ENCODE peak calls at places on chromosomes 2 and 18, in nine cellular contexts. D, U, H, F, A, O, M, P and Y are unnamed samples.

GRCh38 chr18:44733754-44734465 is 53.2 kb downstream of the SETBP1 start:
- DNase-seq in D (no peak), U (no peak), H (no peak), F (no peak), A (no peak), O (no peak), M (no peak), P (no peak), Y (no peak)

GRCh38 chr2:209321076-209321475 is 102.8 kb upstream of the MAP2 start:
- DNase-seq in D (peak), U (no peak), H (peak), F (no peak), A (no peak), O (no peak), M (no peak), P (no peak), Y (no peak)

GRCh38 chr18:77899972-77900754 is 650.5 kb downstream of the GALR1 start:
- DNase-seq in D (peak), U (peak), H (no peak), F (peak), A (peak), O (no peak), M (peak), P (peak), Y (peak)

GRCh38 chr18:55982992-55983391 is 395.0 kb upstream of the TCF4 start:
- DNase-seq in D (no peak), U (no peak), H (peak), F (no peak), A (no peak), O (no peak), M (no peak), P (no peak), Y (no peak)

GRCh38 chr2:63888490-63889402 is 47.0 kb downstream of the UGP2 start:
- DNase-seq in D (no peak), U (peak), H (peak), F (peak), A (peak), O (peak), M (peak), P (peak), Y (peak)

GRCh38 chr18:35682282-35682867 is 100.8 kb downstream of the GALNT1 start:
- DNase-seq in D (no peak), U (no peak), H (no peak), F (no peak), A (no peak), O (no peak), M (no peak), P (no peak), Y (no peak)

GRCh38 chr18:3323900-3324299 is 62.0 kb downstream of the MYL12B start:
- DNase-seq in D (no peak), U (peak), H (no peak), F (no peak), A (no peak), O (no peak), M (no peak), P (no peak), Y (no peak)

GRCh38 chr18:79503406-79503805 is 107.7 kb downstream of the NFATC1 start:
- DNase-seq in D (no peak), U (no peak), H (no peak), F (no peak), A (no peak), O (no peak), M (no peak), P (peak), Y (peak)

GRCh38 chr2:239882335-239882734 is 142.8 kb downstream of the NDUFA10 start:
- DNase-seq in D (no peak), U (peak), H (no peak), F (peak), A (peak), O (peak), M (no peak), P (peak), Y (peak)

GRCh38 chr2:238441262-238442114 is 14.8 kb downstream of the ASB1 start:
- DNase-seq in D (no peak), U (no peak), H (no peak), F (no peak), A (no peak), O (no peak), M (no peak), P (no peak), Y (no peak)

GRCh38 chr18:76252880-76253279 is 242.2 kb downstream of the ZNF516 start:
- DNase-seq in D (no peak), U (no peak), H (no peak), F (no peak), A (no peak), O (no peak), M (no peak), P (no peak), Y (no peak)

GRCh38 chr18:56269958-56270357 is 368.4 kb downstream of the TXNL1 start:
- DNase-seq in D (no peak), U (no peak), H (no peak), F (no peak), A (no peak), O (no peak), M (no peak), P (no peak), Y (no peak)

GRCh38 chr2:37388074-37388473 is 43.6 kb downstream of the QPCT start:
- DNase-seq in D (peak), U (no peak), H (peak), F (no peak), A (no peak), O (no peak), M (no peak), P (no peak), Y (no peak)

GRCh38 chr18:23710068-23710527 is 20.8 kb downstream of the LAMA3 start:
- DNase-seq in D (no peak), U (no peak), H (no peak), F (peak), A (no peak), O (no peak), M (no peak), P (no peak), Y (no peak)

GRCh38 chr2:157800838-157801495 is 75.2 kb downstream of the ACVR1 start:
- DNase-seq in D (no peak), U (no peak), H (no peak), F (no peak), A (no peak), O (no peak), M (no peak), P (no peak), Y (no peak)

GRCh38 chr2:28378679-28379392 is 13.8 kb upstream of the FOSL2 start:
- DNase-seq in D (no peak), U (no peak), H (no peak), F (no peak), A (no peak), O (no peak), M (no peak), P (peak), Y (no peak)

GRCh38 chr18:9325716-9326115 is 8.9 kb upstream of the TWSG1 start:
- DNase-seq in D (no peak), U (no peak), H (no peak), F (no peak), A (no peak), O (no peak), M (no peak), P (no peak), Y (no peak)

GRCh38 chr2:80288576-80288975 is 16.0 kb downstream of the LRRTM1 start:
- DNase-seq in D (no peak), U (no peak), H (peak), F (no peak), A (no peak), O (no peak), M (peak), P (peak), Y (no peak)

GRCh38 chr2:158690823-158691222 is 104.3 kb upstream of the DAPL1 start:
- DNase-seq in D (no peak), U (no peak), H (no peak), F (no peak), A (no peak), O (no peak), M (no peak), P (no peak), Y (no peak)

GRCh38 chr2:236343400-236344161 is 79.4 kb upstream of the ASB18 start:
- DNase-seq in D (peak), U (peak), H (peak), F (peak), A (peak), O (peak), M (peak), P (peak), Y (peak)

GRCh38 chr2:231926180-231926741 is at the start of gene NPPC:
- DNase-seq in D (no peak), U (peak), H (peak), F (peak), A (peak), O (peak), M (peak), P (peak), Y (no peak)

GRCh38 chr2:54629390-54629789 is 94.1 kb upstream of the EML6 start:
- DNase-seq in D (no peak), U (no peak), H (no peak), F (no peak), A (no peak), O (no peak), M (no peak), P (no peak), Y (peak)

GRCh38 chr18:29164020-29164706 is 987.2 kb upstream of the CDH2 start:
- DNase-seq in D (peak), U (no peak), H (peak), F (no peak), A (no peak), O (no peak), M (no peak), P (no peak), Y (no peak)

GRCh38 chr2:23301151-23301550 is 83.8 kb upstream of the KLHL29 start:
- DNase-seq in D (no peak), U (no peak), H (peak), F (no peak), A (no peak), O (no peak), M (no peak), P (no peak), Y (no peak)

GRCh38 chr2:37869756-37870155 is 55.3 kb upstream of the RMDN2 start:
- DNase-seq in D (no peak), U (no peak), H (peak), F (no peak), A (no peak), O (no peak), M (no peak), P (no peak), Y (no peak)

GRCh38 chr2:10885479-10885863 is 26.3 kb upstream of the KCNF1 start:
- DNase-seq in D (no peak), U (no peak), H (no peak), F (no peak), A (no peak), O (no peak), M (no peak), P (no peak), Y (no peak)

GRCh38 chr2:203887680-203888079 is 20.1 kb downstream of the CTLA4 start:
- DNase-seq in D (no peak), U (no peak), H (no peak), F (no peak), A (no peak), O (no peak), M (peak), P (no peak), Y (no peak)

GRCh38 chr2:19677825-19678518 is 223.8 kb downstream of the TTC32 start:
- DNase-seq in D (no peak), U (no peak), H (no peak), F (no peak), A (no peak), O (no peak), M (no peak), P (no peak), Y (no peak)